ENCODE peak calls at places on chromosome 22, in five cellular contexts. A is body of pancreas, S is uterus, C is prostate gland, T is HCT116. Z is an unnamed sample.

GRCh38 chr22:40668611-40669390 is 10.5 kb upstream of the MCHR1 start:
- DNase-seq in A (no peak), T (peak; percentile 31), C (no peak), S (no peak), Z (no peak)

GRCh38 chr22:17191163-17191562 is 28.1 kb downstream of the ADA2 start:
- DNase-seq in C (no peak), A (no peak), S (no peak), T (no peak), Z (no peak)

GRCh38 chr22:24424901-24425775 is 2.3 kb upstream of the ADORA2A start:
- DNase-seq in T (no peak), C (no peak), A (no peak), S (no peak), Z (no peak)

GRCh38 chr22:23243006-23243573 is 62.8 kb downstream of the BCR start:
- DNase-seq in C (no peak), T (no peak), S (no peak), A (no peak), Z (no peak)

GRCh38 chr22:21972293-21972779 is 10.3 kb downstream of the TOP3B start:
- DNase-seq in C (no peak), T (no peak), A (peak; percentile 62), S (no peak), Z (no peak)

GRCh38 chr22:42376721-42377177 is 55.5 kb downstream of the NFAM1 start:
- DNase-seq in T (no peak), S (peak; percentile 56), C (no peak), A (peak; percentile 53), Z (no peak)

GRCh38 chr22:27523711-27524110 is 277.8 kb downstream of the MN1 start:
- DNase-seq in C (no peak), S (no peak), T (no peak), A (no peak), Z (no peak)

GRCh38 chr22:30186535-30186934 is 60.0 kb downstream of the LIF start:
- DNase-seq in T (no peak), C (no peak), S (no peak), A (no peak), Z (no peak)

GRCh38 chr22:29603358-29604191 is at the start of gene NF2:
- DNase-seq in A (peak; percentile 99), C (peak; percentile 99), S (peak; percentile 99), T (peak; percentile 99), Z (peak; percentile 99)

GRCh38 chr22:23180301-23180892 is at the start of gene BCR:
- DNase-seq in C (peak; percentile 58), S (peak; percentile 65), T (peak; percentile 34), A (peak; percentile 84), Z (peak; percentile 83)

GRCh38 chr22:17724241-17724640 is 50.0 kb downstream of the BID start:
- DNase-seq in T (no peak), A (no peak), C (no peak), S (no peak), Z (no peak)

GRCh38 chr22:21982338-21982965 is at the start of gene TOP3B:
- DNase-seq in S (peak; percentile 71), A (peak; percentile 86), C (peak; percentile 66), T (peak; percentile 43), Z (peak; percentile 87)

GRCh38 chr22:35149149-35149548 is 83.2 kb downstream of the ISX start:
- DNase-seq in A (no peak), T (no peak), C (no peak), S (no peak), Z (no peak)

GRCh38 chr22:23219787-23220484 is 39.6 kb downstream of the BCR start:
- DNase-seq in A (peak; percentile 40), C (no peak), T (no peak), S (no peak), Z (peak; percentile 29)

GRCh38 chr22:23608583-23608982 is 23.5 kb downstream of the DRICH1 start:
- DNase-seq in A (no peak), C (no peak), T (no peak), S (no peak), Z (no peak)

GRCh38 chr22:28867191-28867590 is 16.2 kb upstream of the ZNRF3 start:
- DNase-seq in S (no peak), A (no peak), C (no peak), T (no peak), Z (no peak)

GRCh38 chr22:30262112-30262511 is 4.5 kb downstream of the OSM start:
- DNase-seq in S (no peak), T (no peak), A (no peak), C (no peak), Z (no peak)

GRCh38 chr22:46845281-46846153 is 83.1 kb downstream of the TBC1D22A start:
- DNase-seq in T (no peak), S (no peak), C (no peak), A (no peak), Z (no peak)

GRCh38 chr22:34851918-34852662 is 213.9 kb upstream of the ISX start:
- DNase-seq in S (no peak), A (no peak), T (no peak), C (no peak), Z (no peak)

GRCh38 chr22:41603873-41604332 is 14.3 kb upstream of the PMM1 start:
- DNase-seq in S (no peak), A (no peak), C (no peak), T (no peak), Z (no peak)

GRCh38 chr22:35369996-35370395 is 10.9 kb upstream of the HMOX1 start:
- DNase-seq in A (no peak), S (no peak), T (no peak), C (no peak), Z (no peak)

GRCh38 chr22:33519140-33519973 is 400.9 kb downstream of the LARGE1 start:
- DNase-seq in S (peak; percentile 65), T (no peak), A (peak; percentile 37), C (peak; percentile 56), Z (no peak)

GRCh38 chr22:20741634-20742581 is 32.0 kb upstream of the SERPIND1 start:
- DNase-seq in T (peak; percentile 18), A (peak; percentile 72), S (no peak), C (no peak), Z (no peak)

GRCh38 chr22:36493690-36494110 is 12.3 kb upstream of the TXN2 start:
- DNase-seq in A (no peak), T (no peak), C (no peak), S (no peak), Z (no peak)

GRCh38 chr22:24937114-24937513 is 9.4 kb downstream of the LHFPL7 start:
- DNase-seq in A (peak; percentile 35), T (no peak), C (no peak), S (no peak), Z (no peak)

GRCh38 chr22:30246962-30247376 is 410 bp upstream of the LIF start:
- DNase-seq in C (no peak), S (no peak), A (no peak), T (no peak), Z (no peak)

GRCh38 chr22:43531651-43532050 is 119.8 kb downstream of the MPPED1 start:
- DNase-seq in S (no peak), A (no peak), C (no peak), T (no peak), Z (no peak)

GRCh38 chr22:27115816-27116256 is 458.4 kb downstream of the MIAT start:
- DNase-seq in A (peak; percentile 65), S (no peak), T (peak; percentile 92), C (no peak), Z (no peak)

DNA sequence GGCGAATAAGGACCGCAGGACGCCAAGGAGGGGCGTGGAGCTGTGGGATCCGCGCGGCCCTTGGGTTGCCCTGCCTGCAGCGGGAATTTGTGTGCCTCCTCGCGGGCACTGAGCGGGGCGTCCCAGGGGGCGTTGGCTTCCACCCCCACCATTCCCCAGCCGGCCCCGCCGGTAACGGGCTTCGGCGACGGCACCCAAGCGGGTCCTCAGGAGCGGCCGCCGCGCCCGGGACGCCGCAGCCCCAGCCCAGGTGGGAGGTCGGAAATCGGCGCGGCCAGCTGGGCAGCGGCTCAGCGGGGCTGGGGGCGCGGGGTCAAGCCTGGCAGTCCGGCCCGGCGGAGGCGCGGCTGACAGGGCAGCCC is 320 bp downstream of the CLTCL1 start:
- DNase-seq in A (peak; percentile 46), T (no peak), S (peak; percentile 28), C (peak; percentile 8), Z (peak; percentile 57)
- H3K4me3 ChIP-seq in A (peak overlapping the region; percentile 77), T (peak overlapping the region; percentile 62), S (peak overlapping the region; percentile 66), C (peak overlapping the region; percentile 93), Z (peak overlapping the region; percentile 86)

GRCh38 chr22:38481162-38481870 is 13.4 kb downstream of the KDELR3 start:
- DNase-seq in T (no peak), S (no peak), A (no peak), C (no peak), Z (no peak)

GRCh38 chr22:38485783-38486182 is 17.9 kb downstream of the KDELR3 start:
- DNase-seq in S (no peak), A (no peak), C (peak; percentile 36), T (no peak), Z (peak; percentile 36)

GRCh38 chr22:38484244-38484643 is 16.3 kb downstream of the KDELR3 start:
- DNase-seq in S (no peak), C (no peak), A (no peak), T (no peak), Z (no peak)

GRCh38 chr22:38481871-38482332 is 14.0 kb downstream of the KDELR3 start:
- DNase-seq in C (no peak), A (no peak), T (no peak), S (no peak), Z (no peak)

DNA sequence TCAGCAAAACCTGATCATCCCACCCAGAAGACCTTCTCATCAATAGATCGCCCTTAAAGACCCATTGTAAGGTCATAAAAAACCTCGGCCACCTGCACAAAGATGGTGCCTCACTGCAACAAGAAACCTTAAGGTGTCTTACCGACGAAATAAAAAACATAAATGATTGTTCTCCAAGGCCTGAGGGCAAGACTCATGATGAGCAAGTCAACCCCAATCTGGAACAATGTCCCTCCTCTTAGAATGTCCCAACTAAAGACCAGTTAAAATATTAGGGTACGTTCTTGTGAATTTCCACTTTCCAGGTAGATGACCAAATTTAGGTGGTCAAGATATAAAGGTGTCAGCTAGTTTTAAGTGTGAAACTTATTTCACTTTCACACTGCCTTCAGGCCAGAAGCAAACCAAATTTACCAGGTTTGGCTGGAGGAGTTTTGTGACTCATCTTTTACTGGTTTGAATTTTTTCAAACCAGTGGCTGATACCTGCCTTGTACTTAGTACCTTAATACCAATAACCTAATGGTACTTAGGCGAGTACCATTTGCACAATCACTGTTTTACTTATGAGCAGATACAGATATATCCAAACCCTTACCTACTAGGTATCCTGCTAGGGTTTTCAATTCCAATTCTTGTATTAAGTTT is 14.9 kb downstream of the KDELR3 start:
- DNase-seq in A (no peak), C (no peak), S (no peak), T (no peak), Z (no peak)
- TF ChIP-seq POLR2A in A (no peak), C (no peak), S (no peak), T (no peak), Z (no peak)

GRCh38 chr22:45171830-45172229 is 8.1 kb downstream of the NUP50 start:
- DNase-seq in S (no peak), T (no peak), C (no peak), A (no peak), Z (no peak)
- H3K4me3 ChIP-seq in S (no peak overlapping the region), T (no peak overlapping the region), C (no peak overlapping the region), A (no peak overlapping the region), Z (no peak overlapping the region)

GRCh38 chr22:49850959-49851815 is 2.5 kb upstream of the ZBED4 start:
- DNase-seq in C (no peak), T (no peak), A (no peak), S (no peak), Z (no peak)

GRCh38 chr22:49850021-49850911 is 3.4 kb upstream of the ZBED4 start:
- DNase-seq in C (no peak), T (no peak), A (no peak), S (no peak), Z (no peak)

GRCh38 chr22:49853981-49854791 is 542 bp downstream of the ZBED4 start:
- DNase-seq in C (peak; percentile 27), S (no peak), T (no peak), A (peak; percentile 50), Z (peak; percentile 55)

GRCh38 chr22:49855491-49855911 is 1.9 kb downstream of the ZBED4 start:
- DNase-seq in C (no peak), T (no peak), A (peak; percentile 40), S (no peak), Z (peak; percentile 33)

GRCh38 chr22:49852898-49853894 is at the start of gene ZBED4:
- DNase-seq in C (peak; percentile 96), S (peak; percentile 95), A (peak; percentile 99), T (peak; percentile 90), Z (peak; percentile 99)
- TF ChIP-seq POLR2A in C (peak; percentile 91), S (peak; percentile 88), A (peak; percentile 92), T (peak; percentile 80), Z (peak; percentile 90)

Z was measured in right lobe of liver.